ENCODE peak calls at places on chromosomes 16 and 17, in six cellular contexts. D is A673, E is K562, X is GM23338, A is GM23248, Z is neural progenitor cell. N is an unnamed sample. For H3K36me3, the result is how much of the 10 kb centered on the place peaks cover.

GRCh38 chr17:82277851-82278250 is 4.4 kb upstream of the CSNK1D start:
- DNase-seq in D (no peak), E (no peak), X (no peak), A (no peak), Z (no peak), N (no peak)

GRCh38 chr17:29567362-29568330 is 809 bp upstream of the ABHD15 start:
- DNase-seq in D (peak), E (peak), X (peak), A (peak), Z (peak), N (no peak)

GRCh38 chr16:80656161-80656560 is 115.4 kb downstream of the DYNLRB2 start:
- DNase-seq in D (no peak), E (no peak), X (no peak), A (no peak), Z (no peak), N (no peak)

GRCh38 chr17:48002208-48002919 is 31.5 kb downstream of the CDK5RAP3 start:
- DNase-seq in D (peak), E (peak), X (no peak), A (peak), Z (peak), N (no peak)

GRCh38 chr16:83588070-83588469 is 219.7 kb upstream of the HSBP1 start:
- DNase-seq in D (no peak), E (no peak), X (no peak), A (no peak), Z (no peak), N (no peak)

GRCh38 chr17:42111901-42112551 is 488 bp downstream of the DHX58 start:
- DNase-seq in D (peak), E (no peak), X (no peak), A (peak), Z (no peak), N (no peak)

GRCh38 chr17:50657054-50657453 is 22.4 kb downstream of the ABCC3 start:
- DNase-seq in D (no peak), E (no peak), X (no peak), A (no peak), Z (no peak), N (no peak)

GRCh38 chr16:73126453-73126853 is 78.5 kb upstream of the ZFHX3 start:
- DNase-seq in D (peak), E (no peak), X (no peak), A (peak), Z (no peak), N (peak)

GRCh38 chr17:47694018-47694817 is at the start of gene TBKBP1:
- DNase-seq in D (peak), E (peak), X (peak), A (peak), Z (peak), N (no peak)

GRCh38 chr16:86090461-86091170 is 191.7 kb downstream of the IRF8 start:
- DNase-seq in D (no peak), E (no peak), X (no peak), A (no peak), Z (no peak), N (no peak)
- TF ChIP-seq EZH2 in D (no peak), E (no peak), X (no peak), A (no peak), Z (no peak), N (no peak)

GRCh38 chr17:74760404-74761105 is 12.1 kb downstream of the NHERF1 start:
- DNase-seq in D (peak), E (peak), X (no peak), A (no peak), Z (peak), N (no peak)

GRCh38 chr17:74766413-74766812 is 9.7 kb downstream of the NAT9 start:
- DNase-seq in D (no peak), E (no peak), X (no peak), A (no peak), Z (no peak), N (no peak)

GRCh38 chr17:74761931-74762330 is 13.5 kb downstream of the NHERF1 start:
- DNase-seq in D (no peak), E (no peak), X (no peak), A (no peak), Z (no peak), N (no peak)

GRCh38 chr17:74761419-74761818 is 13.0 kb downstream of the NHERF1 start:
- DNase-seq in D (no peak), E (no peak), X (no peak), A (no peak), Z (no peak), N (no peak)

DNA sequence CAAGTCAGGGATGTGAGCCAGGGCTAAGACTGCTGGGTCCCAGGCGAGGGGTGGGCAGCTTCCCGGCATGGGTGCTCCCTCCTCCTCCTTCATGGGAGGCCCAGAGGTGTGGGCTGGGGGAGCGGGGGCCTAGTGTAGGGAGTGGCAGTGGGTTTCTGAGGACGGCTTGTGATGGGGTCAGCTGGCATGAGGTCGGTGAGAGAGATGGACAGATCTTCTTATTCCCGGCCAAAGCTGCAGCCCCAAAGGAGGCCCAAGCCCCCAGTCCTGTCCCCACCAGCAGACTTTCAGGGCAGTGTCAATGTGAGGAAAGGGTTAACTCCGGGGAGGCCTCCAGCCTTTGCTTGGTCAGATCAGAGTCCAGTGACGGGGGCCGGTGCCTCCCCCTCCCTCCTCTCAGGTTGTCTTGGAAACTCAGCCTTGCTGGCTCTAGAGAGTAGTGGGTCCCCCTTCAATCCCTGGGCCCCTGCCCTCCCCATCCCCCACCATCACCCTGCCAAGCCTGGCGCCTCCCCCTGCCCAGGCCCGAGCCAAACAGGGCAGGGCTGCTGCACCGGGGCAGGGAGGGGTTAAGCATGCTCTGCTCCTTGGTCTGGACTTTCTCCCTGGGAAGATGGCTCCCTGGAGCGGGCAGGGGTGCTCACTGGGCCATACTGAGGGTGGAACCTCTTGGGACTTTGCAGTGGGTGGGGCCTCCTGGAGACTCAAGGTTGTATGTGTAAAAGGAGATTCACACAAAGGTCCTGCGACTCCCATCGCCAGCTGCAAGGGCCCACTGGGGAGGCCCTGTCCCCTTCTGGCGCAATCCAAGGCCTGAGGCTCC is 12.4 kb downstream of the NAT9 start:
- DNase-seq in D (no peak), E (no peak), X (no peak), A (no peak), Z (peak), N (no peak)
- H3K4me3 ChIP-seq in D (no peak), E (no peak), X (no peak), A (no peak), Z (peak), N (no peak)

DNA sequence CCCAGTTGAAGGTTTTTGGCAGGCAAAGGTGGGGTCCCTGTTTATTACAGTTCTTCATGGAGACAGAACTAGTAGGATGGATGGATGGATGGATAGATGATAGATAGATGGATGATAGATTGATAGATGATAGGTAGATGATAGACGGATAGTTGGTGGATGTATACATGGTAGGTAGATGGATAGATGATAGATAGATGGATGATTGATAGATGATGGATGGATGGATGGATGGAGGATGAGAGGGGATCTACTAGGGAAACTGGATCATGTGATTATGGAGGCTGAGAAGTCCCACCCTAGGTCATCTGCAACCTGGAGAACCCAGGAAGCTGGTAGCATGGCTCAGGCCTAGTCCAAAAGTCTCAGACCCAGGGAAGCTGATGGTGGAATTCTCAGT is 88.6 kb downstream of the ABCC1 start:
- DNase-seq in D (no peak), E (no peak), X (no peak), A (no peak), Z (no peak), N (no peak)
- H3K36me3 ChIP-seq in D (under half), E (half or more), X (under half), A (under half), Z (under half), N (under half)

GRCh38 chr17:39626671-39627169 is at the start of gene PPP1R1B:
- DNase-seq in D (peak), E (no peak), X (peak), A (peak), Z (peak), N (no peak)

GRCh38 chr17:39626171-39626670 is 531 bp upstream of the PPP1R1B start:
- DNase-seq in D (no peak), E (peak), X (no peak), A (no peak), Z (no peak), N (no peak)

GRCh38 chr17:39627717-39628516 is 1.2 kb downstream of the PPP1R1B start:
- DNase-seq in D (no peak), E (no peak), X (peak), A (no peak), Z (peak), N (no peak)

GRCh38 chr17:39628655-39629493 is 2.1 kb downstream of the PPP1R1B start:
- DNase-seq in D (no peak), E (no peak), X (no peak), A (no peak), Z (no peak), N (no peak)

GRCh38 chr17:39627170-39627716 is 491 bp downstream of the PPP1R1B start:
- DNase-seq in D (no peak), E (no peak), X (no peak), A (no peak), Z (peak), N (no peak)
- TF ChIP-seq EZH2 in D (no peak), E (no peak), X (no peak), A (no peak), Z (peak), N (no peak)

GRCh38 chr16:4293181-4293716 is 20.4 kb upstream of the TFAP4 start:
- DNase-seq in D (no peak), E (no peak), X (peak), A (no peak), Z (no peak), N (no peak)
- H3K4me3 ChIP-seq in D (no peak), E (no peak), X (peak), A (no peak), Z (peak), N (no peak)